ENCODE peak calls at places on chromosomes 5 and 9, in six cellular contexts. G, A, H, W, M and J are unnamed samples.

GRCh38 chr5:124718376-124718775 is 28.1 kb downstream of the ZNF608 start:
- DNase-seq in H (no peak), W (peak), M (no peak), G (no peak), A (no peak), J (no peak)

GRCh38 chr5:611731-612486 is at the start of gene CEP72:
- DNase-seq in W (peak), H (peak), A (peak), M (peak), G (peak), J (peak)

GRCh38 chr5:79229357-79230174 is 6.4 kb upstream of the JMY start:
- DNase-seq in G (no peak), M (peak), H (no peak), A (no peak), W (peak), J (no peak)

GRCh38 chr9:11743356-11743755 is 949.8 kb upstream of the TYRP1 start:
- DNase-seq in H (no peak), A (no peak), M (no peak), G (no peak), W (no peak), J (no peak)

GRCh38 chr5:40937064-40937463 is 27.8 kb downstream of the C7 start:
- DNase-seq in A (no peak), G (no peak), H (no peak), M (no peak), W (no peak), J (no peak)

GRCh38 chr9:136549010-136549980 is 3.4 kb upstream of the NOTCH1 start:
- DNase-seq in G (no peak), M (no peak), W (no peak), A (no peak), H (no peak), J (no peak)

GRCh38 chr5:139668924-139669680 is 21.0 kb downstream of the CXXC5 start:
- DNase-seq in M (peak), A (no peak), W (no peak), H (no peak), G (no peak), J (no peak)

GRCh38 chr5:6611561-6612256 is 21.1 kb downstream of the NSUN2 start:
- DNase-seq in H (no peak), M (no peak), A (no peak), W (no peak), G (no peak), J (no peak)

GRCh38 chr9:94945191-94946144 is 219.0 kb downstream of the AOPEP start:
- DNase-seq in A (no peak), M (no peak), G (peak), H (no peak), W (peak), J (no peak)

GRCh38 chr5:30040483-30041116 is 1152.9 kb upstream of the CDH6 start:
- DNase-seq in A (peak), W (peak), H (no peak), G (no peak), M (peak), J (no peak)

GRCh38 chr5:177194278-177194677 is 60.7 kb downstream of the NSD1 start:
- DNase-seq in G (no peak), W (peak), A (no peak), M (no peak), H (no peak), J (no peak)

GRCh38 chr5:2524620-2525019 is 226.9 kb downstream of the IRX2 start:
- DNase-seq in H (no peak), A (no peak), M (no peak), G (no peak), W (no peak), J (no peak)

GRCh38 chr9:109272745-109273144 is 48.1 kb downstream of the EPB41L4B start:
- DNase-seq in W (no peak), A (no peak), H (no peak), G (no peak), M (no peak), J (no peak)

GRCh38 chr5:74240783-74241750 is 399.5 kb downstream of the ENC1 start:
- DNase-seq in W (peak), A (no peak), M (peak), H (no peak), G (no peak), J (no peak)

GRCh38 chr5:126519637-126520592 is 75.1 kb downstream of the ALDH7A1 start:
- DNase-seq in A (no peak), H (no peak), M (no peak), W (no peak), G (no peak), J (no peak)

GRCh38 chr5:156879665-156880285 is 29.7 kb downstream of the PPP1R2B start:
- DNase-seq in M (peak), H (no peak), A (no peak), G (no peak), W (peak), J (no peak)

GRCh38 chr5:14444988-14445387 is 136.6 kb upstream of the OTULINL start:
- DNase-seq in G (no peak), M (no peak), A (no peak), H (no peak), W (peak), J (no peak)

GRCh38 chr5:14591548-14591947 is 10.0 kb downstream of the OTULINL start:
- DNase-seq in H (no peak), A (no peak), W (peak), M (no peak), G (no peak), J (no peak)

GRCh38 chr9:123329329-123329955 is 26.6 kb upstream of the CRB2 start:
- DNase-seq in G (no peak), M (no peak), W (peak), H (no peak), A (no peak), J (no peak)

GRCh38 chr5:102583663-102584062 is 84.9 kb upstream of the SLCO6A1 start:
- DNase-seq in A (no peak), M (peak), W (peak), G (no peak), H (no peak), J (no peak)

GRCh38 chr9:76651114-76651697 is 113.0 kb upstream of the PCA3 start:
- DNase-seq in W (no peak), M (peak), G (no peak), A (no peak), H (no peak), J (no peak)

GRCh38 chr5:21862986-21863385 is 990.2 kb downstream of the CDH12 start:
- DNase-seq in G (no peak), H (no peak), W (no peak), A (no peak), M (no peak), J (no peak)

GRCh38 chr5:27494845-27495244 is 456.5 kb upstream of the CDH9 start:
- DNase-seq in W (peak), G (no peak), M (no peak), A (no peak), H (no peak), J (no peak)

GRCh38 chr9:69180670-69181069 is 6.6 kb downstream of the TJP2 start:
- DNase-seq in G (no peak), H (no peak), W (peak), M (peak), A (no peak), J (peak)

GRCh38 chr9:80899208-80899607 is 790.1 kb downstream of the TLE1 start:
- DNase-seq in W (peak), A (no peak), H (no peak), M (no peak), G (no peak), J (no peak)

GRCh38 chr5:109852371-109853160 is 162.8 kb downstream of the MAN2A1 start:
- DNase-seq in H (no peak), G (no peak), M (no peak), A (no peak), W (peak), J (no peak)

GRCh38 chr5:58999804-59000595 is 417.1 kb downstream of the RAB3C start:
- DNase-seq in W (peak), G (no peak), M (no peak), H (no peak), A (no peak), J (no peak)

GRCh38 chr5:98365126-98365525 is 408.3 kb upstream of the RGMB start:
- DNase-seq in G (no peak), H (no peak), W (no peak), M (no peak), A (no peak), J (no peak)

GRCh38 chr5:150446103-150446502 is 3.4 kb downstream of the RPS14 start:
- DNase-seq in A (no peak), W (no peak), G (no peak), H (no peak), M (no peak), J (no peak)

GRCh38 chr5:139795074-139796001 is at the start of gene PSD2:
- DNase-seq in G (no peak), A (peak), M (no peak), W (no peak), H (no peak), J (no peak)

GRCh38 chr5:179485845-179486575 is 64.3 kb upstream of the RUFY1 start:
- DNase-seq in H (no peak), A (no peak), G (no peak), W (no peak), M (no peak), J (no peak)

GRCh38 chr9:106583751-106584150 is 279.2 kb upstream of the ZNF462 start:
- DNase-seq in G (no peak), M (no peak), A (no peak), W (no peak), H (no peak), J (no peak)

GRCh38 chr5:11892832-11893231 is 11.4 kb downstream of the CTNND2 start:
- DNase-seq in W (no peak), M (no peak), H (no peak), A (no peak), G (no peak), J (no peak)

GRCh38 chr5:150710165-150710564 is 9.3 kb upstream of the RBM22 start:
- DNase-seq in A (no peak), G (no peak), H (no peak), M (no peak), W (peak), J (no peak)

GRCh38 chr9:94018628-94019027 is 63.5 kb upstream of the BARX1 start:
- DNase-seq in H (no peak), G (no peak), M (no peak), A (no peak), W (no peak), J (no peak)